ENCODE peak calls at places on chromosomes 16 and 17, in ten cellular contexts. S is right lobe of liver, D is A549, E is uterus, J is upper lobe of left lung, X is ovary, U is H54, T is Peyer's patch, M is HepG2, H is heart left ventricle. W is an unnamed sample.
A peak's percentile ranks its signal among the peaks of the same experiment; 100 is the strongest.

GRCh38 chr17:67139289-67139688 is 94.9 kb downstream of the CACNG1 start:
- DNase-seq in H (no peak), J (no peak), X (no peak), T (no peak), S (no peak), U (no peak), E (no peak), D (no peak), M (no peak), W (no peak)

GRCh38 chr17:42000399-42001076 is 16.7 kb downstream of the DNAJC7 start:
- DNase-seq in X (no peak), U (no peak), M (no peak), D (no peak), J (no peak), H (no peak), T (no peak), E (no peak), S (no peak), W (no peak)

GRCh38 chr17:81518785-81519283 is 6.2 kb upstream of the ACTG1 start:
- DNase-seq in S (peak; percentile 49), H (no peak), E (peak; percentile 49), M (no peak), J (peak; percentile 93), U (no peak), D (peak; percentile 55), T (peak; percentile 83), X (peak; percentile 45), W (no peak)

GRCh38 chr17:83025636-83026280 is 53.7 kb upstream of the METRNL start:
- DNase-seq in D (no peak), S (no peak), T (no peak), E (no peak), U (no peak), H (no peak), X (no peak), M (no peak), J (peak; percentile 49), W (no peak)

GRCh38 chr16:54067317-54068065 is 219.1 kb downstream of the IRX3 start:
- DNase-seq in D (no peak), S (no peak), H (no peak), T (no peak), X (no peak), E (no peak), U (no peak), J (no peak), M (peak; percentile 41), W (no peak)

GRCh38 chr17:47800686-47801085 is 20.9 kb downstream of the OSBPL7 start:
- DNase-seq in E (no peak), J (no peak), H (no peak), X (no peak), D (no peak), M (no peak), T (no peak), U (no peak), S (no peak), W (no peak)

GRCh38 chr17:18138065-18138749 is 29.7 kb downstream of the MYO15A start:
- DNase-seq in D (no peak), E (no peak), U (no peak), J (no peak), M (peak; percentile 56), X (no peak), T (no peak), S (peak; percentile 85), H (no peak), W (no peak)

GRCh38 chr17:76973040-76973439 is 104.8 kb downstream of the MGAT5B start:
- DNase-seq in J (no peak), D (no peak), T (no peak), U (no peak), H (no peak), E (no peak), S (no peak), X (no peak), M (no peak), W (no peak)

GRCh38 chr16:4386452-4386813 is 14.8 kb downstream of the VASN start:
- DNase-seq in U (no peak), D (no peak), T (no peak), X (no peak), M (no peak), S (no peak), E (no peak), J (no peak), H (no peak), W (no peak)

GRCh38 chr17:66422181-66422580 is 119.8 kb downstream of the PRKCA start:
- DNase-seq in J (no peak), X (no peak), S (no peak), E (no peak), M (no peak), U (no peak), T (no peak), D (peak; percentile 51), H (no peak), W (no peak)

GRCh38 chr16:56107944-56108583 is 83.2 kb upstream of the GNAO1 start:
- DNase-seq in M (no peak), D (no peak), E (no peak), H (peak; percentile 20), U (no peak), J (no peak), X (no peak), T (no peak), S (no peak), W (no peak)
- TF ChIP-seq POLR2A in M (no peak), D (no peak), E (no peak), H (no peak), U (no peak), J (no peak), X (no peak), T (no peak), S (no peak), W (no peak)

GRCh38 chr17:74055508-74056160 is 147.8 kb upstream of the RPL38 start:
- DNase-seq in D (no peak), E (no peak), J (no peak), X (no peak), M (no peak), H (no peak), U (no peak), T (no peak), S (no peak), W (no peak)

GRCh38 chr17:74063439-74063838 is 140.0 kb upstream of the RPL38 start:
- DNase-seq in X (no peak), M (no peak), H (no peak), S (no peak), D (no peak), J (no peak), U (no peak), T (no peak), E (no peak), W (no peak)

GRCh38 chr17:74054249-74054648 is 149.2 kb upstream of the RPL38 start:
- DNase-seq in X (no peak), T (no peak), D (no peak), H (no peak), U (no peak), M (no peak), J (no peak), S (no peak), E (no peak), W (no peak)

GRCh38 chr17:74061758-74062157 is 141.7 kb upstream of the RPL38 start:
- DNase-seq in H (no peak), T (no peak), M (no peak), E (no peak), X (no peak), U (no peak), S (no peak), D (no peak), J (no peak), W (no peak)

GRCh38 chr17:74059471-74059870 is 144.0 kb upstream of the RPL38 start:
- DNase-seq in U (no peak), M (no peak), E (no peak), H (no peak), D (no peak), S (no peak), X (no peak), T (no peak), J (no peak), W (no peak)
- TF ChIP-seq POLR2A in U (no peak), M (no peak), E (no peak), H (no peak), D (no peak), S (no peak), X (no peak), T (no peak), J (no peak), W (no peak)

DNA sequence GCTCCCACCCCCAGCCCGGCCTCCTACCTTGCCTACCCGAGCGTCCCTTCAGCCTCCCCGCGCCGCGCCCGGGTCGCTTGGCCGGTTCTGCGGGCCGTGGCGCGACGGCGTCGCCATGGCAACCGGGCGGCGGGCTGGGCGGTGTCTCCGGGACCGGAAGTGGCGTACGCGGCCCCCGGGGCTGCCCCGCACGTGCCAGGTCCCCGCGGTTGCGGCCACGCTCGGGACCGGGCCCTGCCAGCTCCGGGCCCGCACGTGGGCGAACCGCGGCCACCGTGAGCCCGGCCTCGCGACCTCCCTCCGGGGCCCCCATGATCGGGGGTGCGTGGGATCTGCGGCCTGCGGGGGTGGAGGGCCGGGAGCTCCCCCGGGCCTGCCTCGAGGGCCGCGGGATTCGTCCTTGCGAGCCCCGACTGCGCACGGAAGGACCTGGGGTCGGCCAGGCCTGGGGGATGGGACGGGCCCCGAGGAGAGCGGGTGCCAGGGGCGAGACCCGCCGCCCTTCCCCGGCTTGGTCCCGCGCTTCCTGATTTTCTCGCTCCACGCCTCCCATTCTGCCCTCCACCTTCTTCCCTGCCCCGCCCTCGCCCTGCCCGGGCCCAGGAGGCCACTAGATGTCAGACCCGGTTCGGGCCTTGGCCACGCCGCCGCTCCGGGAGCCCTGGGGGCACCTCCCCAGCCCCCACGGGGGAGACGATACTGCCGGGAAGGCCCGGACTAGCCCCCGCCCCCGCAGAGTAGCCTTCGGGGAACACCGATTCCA is at the start of gene CYB561:
- DNase-seq in U (peak; percentile 78), M (no peak), S (peak; percentile 83), T (peak; percentile 92), X (peak; percentile 87), D (peak; percentile 92), E (peak; percentile 65), J (peak; percentile 98), H (peak; percentile 78), W (peak; percentile 46)
- TF ChIP-seq POLR2A in U (no peak), M (no peak), S (peak; percentile 28), T (no peak), X (peak; percentile 56), D (peak; percentile 47), E (no peak), J (no peak), H (no peak), W (peak; percentile 71)

GRCh38 chr16:69187891-69188451 is 1.0 kb downstream of the SNTB2 start:
- DNase-seq in S (peak; percentile 62), H (no peak), D (peak; percentile 47), M (peak; percentile 14), X (no peak), J (no peak), U (no peak), E (peak; percentile 48), T (no peak), W (no peak)

GRCh38 chr16:69187387-69187890 is 475 bp downstream of the SNTB2 start:
- DNase-seq in T (peak; percentile 77), S (peak; percentile 64), E (peak; percentile 53), M (no peak), U (no peak), D (peak; percentile 52), X (peak; percentile 65), H (peak; percentile 55), J (peak; percentile 91), W (no peak)

GRCh38 chr16:69188716-69189115 is 1.8 kb downstream of the SNTB2 start:
- DNase-seq in U (no peak), M (no peak), J (no peak), S (no peak), H (no peak), D (peak; percentile 18), T (no peak), X (no peak), E (no peak), W (no peak)

GRCh38 chr16:69190046-69190588 is 3.2 kb downstream of the SNTB2 start:
- DNase-seq in T (no peak), U (no peak), H (no peak), S (no peak), M (no peak), X (no peak), J (no peak), E (no peak), D (no peak), W (no peak)

GRCh38 chr16:69186642-69187386 is at the start of gene SNTB2:
- DNase-seq in D (peak; percentile 90), T (peak; percentile 97), X (peak; percentile 94), E (peak; percentile 92), M (peak; percentile 92), J (peak; percentile 99), S (peak; percentile 97), H (peak; percentile 92), U (peak; percentile 82), W (peak; percentile 70)
- TF ChIP-seq POLR2A in D (peak; percentile 93), T (peak; percentile 86), X (peak; percentile 69), E (peak; percentile 98), M (peak; percentile 89), J (peak; percentile 97), S (peak; percentile 96), H (peak; percentile 97), U (peak; percentile 96), W (peak; percentile 89)